ENCODE peak calls at places on chromosomes 16 and 17, in eight cellular contexts. M is CD8-positive, alpha-beta T cell; N is M059J; G is AG08395; L is T-helper 9 cell; Z is mesendoderm; X is cortex of kidney; H is neural crest cell. K is an unnamed sample.

GRCh38 chr16:72424776-72425175 is 252.8 kb upstream of the PMFBP1 start:
- DNase-seq in N (peak), L (no peak), G (no peak), Z (no peak), M (no peak), H (no peak), X (no peak), K (no peak)

GRCh38 chr17:21275579-21276339 is 8.8 kb upstream of the MAP2K3 start:
- DNase-seq in G (peak), X (no peak), H (peak), N (peak), L (peak), Z (peak), M (peak), K (peak)

GRCh38 chr17:16214190-16215001 is 938 bp downstream of the NCOR1 start:
- DNase-seq in N (no peak), Z (no peak), G (peak), L (peak), H (no peak), X (no peak), M (no peak), K (no peak)

GRCh38 chr16:886084-886543 is 84.7 kb downstream of the LMF1 start:
- DNase-seq in X (no peak), G (no peak), L (no peak), M (no peak), N (no peak), Z (peak), H (no peak), K (no peak)

GRCh38 chr16:86018487-86018886 is 119.5 kb downstream of the IRF8 start:
- DNase-seq in G (no peak), L (no peak), M (peak), Z (peak), H (no peak), X (no peak), N (peak), K (no peak)

GRCh38 chr17:8426094-8426720 is 9.5 kb upstream of the NDEL1 start:
- DNase-seq in M (no peak), N (no peak), X (no peak), L (no peak), Z (no peak), G (no peak), H (no peak), K (no peak)

GRCh38 chr17:55513885-55514590 is 2.8 kb upstream of the SMIM36 start:
- DNase-seq in N (peak), X (no peak), Z (peak), G (peak), L (peak), H (peak), M (peak), K (peak)

GRCh38 chr17:13962716-13963115 is 106.6 kb upstream of the COX10 start:
- DNase-seq in H (no peak), Z (no peak), M (no peak), L (no peak), G (no peak), N (no peak), X (no peak), K (no peak)

GRCh38 chr17:76997981-76998531 is 129.9 kb downstream of the MGAT5B start:
- DNase-seq in L (peak), Z (no peak), H (no peak), X (no peak), G (no peak), N (peak), M (peak), K (peak)

GRCh38 chr16:3950343-3951193 is 70.1 kb upstream of the CREBBP start:
- DNase-seq in G (peak), M (no peak), Z (no peak), N (peak), H (no peak), L (no peak), X (no peak), K (no peak)

GRCh38 chr17:70130274-70130673 is 39.1 kb upstream of the KCNJ2 start:
- DNase-seq in H (no peak), G (no peak), X (no peak), M (no peak), N (no peak), Z (no peak), L (no peak), K (no peak)